ENCODE peak calls at places on chromosomes 4 and X, in seven cellular contexts. S is effector memory CD4-positive, alpha-beta T cell; F is spleen; Y is GM23248; O is PC-3; L is left ventricle myocardium inferior; W is CD8-positive, alpha-beta memory T cell. C is an unnamed sample. For H3K9me3 and H3K4me1, the result is how much of the 10 kb centered on the place peaks cover.

GRCh38 chr4:74258949-74259348 is 49.3 kb upstream of the EPGN start:
- DNase-seq in S (no peak), Y (no peak), W (no peak), F (no peak), O (peak), L (peak), C (no peak)

GRCh38 chr4:164169591-164169990 is 584.3 kb upstream of the SMIM31 start:
- DNase-seq in S (no peak), L (no peak), Y (no peak), O (peak), W (no peak), F (no peak), C (no peak)

GRCh38 chrX:47539860-47540259 is 21.1 kb upstream of the ARAF start:
- DNase-seq in L (no peak), Y (peak), S (no peak), F (no peak), W (no peak), O (no peak), C (no peak)

GRCh38 chr4:73853246-73853704 is at the start of gene PF4V1:
- DNase-seq in Y (peak), S (no peak), L (no peak), W (no peak), F (peak), O (no peak), C (peak)

GRCh38 chrX:110315541-110315940 is 2.3 kb downstream of the AMMECR1 start:
- DNase-seq in L (no peak), W (no peak), S (no peak), O (no peak), Y (peak), F (no peak), C (no peak)

GRCh38 chr4:153661215-153661822 is 22.8 kb upstream of the TLR2 start:
- DNase-seq in O (no peak), S (no peak), F (no peak), Y (peak), W (no peak), L (no peak), C (no peak)

GRCh38 chrX:49761481-49761880 is 65.7 kb upstream of the PAGE1 start:
- DNase-seq in Y (peak), F (no peak), L (no peak), O (peak), S (no peak), W (no peak), C (no peak)

GRCh38 chr4:28654618-28655017 is 1794.0 kb downstream of the STIM2 start:
- DNase-seq in F (no peak), W (no peak), Y (no peak), O (peak), S (no peak), L (no peak), C (no peak)

GRCh38 chr4:99404595-99405287 is 30.4 kb downstream of the ADH7 start:
- DNase-seq in W (no peak), L (no peak), Y (peak), O (peak), F (no peak), S (no peak), C (no peak)

GRCh38 chr4:183959349-183959748 is 54.2 kb downstream of the STOX2 start:
- DNase-seq in S (no peak), O (no peak), F (no peak), Y (no peak), W (no peak), L (no peak), C (no peak)

GRCh38 chrX:41275661-41276609 is 58.0 kb upstream of the DDX3X start:
- DNase-seq in S (peak), L (peak), W (no peak), O (peak), Y (peak), F (peak), C (peak)

GRCh38 chrX:70133303-70134115 is at the start of gene IGBP1:
- DNase-seq in S (peak), W (peak), Y (peak), O (peak), F (peak), L (peak), C (peak)

GRCh38 chrX:124406294-124407013 is 60.1 kb downstream of the SH2D1A start:
- DNase-seq in O (peak), L (no peak), F (no peak), Y (peak), W (peak), S (no peak), C (no peak)

GRCh38 chr4:83208776-83209365 is 75.7 kb downstream of the COQ2 start:
- DNase-seq in W (no peak), S (no peak), F (no peak), O (no peak), L (no peak), Y (peak), C (no peak)

GRCh38 chr4:171875291-171875690 is 62.1 kb downstream of the GALNTL6 start:
- DNase-seq in L (no peak), F (no peak), O (no peak), W (no peak), S (no peak), Y (no peak), C (no peak)

GRCh38 chr4:168319486-168320019 is 1.0 kb upstream of the DDX60 start:
- DNase-seq in F (no peak), L (no peak), Y (no peak), W (no peak), S (no peak), O (no peak), C (no peak)
- H3K9me3 ChIP-seq in F (under half), L (under half), Y (under half), W (under half), S (under half), O (under half), C (under half)

GRCh38 chr4:38565271-38566199 is 98.5 kb upstream of the KLF3 start:
- DNase-seq in O (peak), S (no peak), W (no peak), Y (peak), L (peak), F (no peak), C (no peak)
- H3K27ac ChIP-seq in O (peak), S (no peak), W (no peak), Y (no peak), L (peak), F (no peak), C (no peak)

GRCh38 chrX:154728791-154729190 is 22.1 kb downstream of the GAB3 start:
- DNase-seq in S (no peak), L (no peak), F (no peak), W (no peak), Y (no peak), O (no peak), C (no peak)

GRCh38 chrX:154731203-154731602 is 19.7 kb downstream of the GAB3 start:
- DNase-seq in F (no peak), O (no peak), L (no peak), W (peak), S (no peak), Y (no peak), C (no peak)

GRCh38 chrX:154731881-154732280 is 19.0 kb downstream of the GAB3 start:
- DNase-seq in S (no peak), L (no peak), F (no peak), W (no peak), O (peak), Y (peak), C (no peak)

GRCh38 chrX:154729439-154729838 is 21.4 kb downstream of the GAB3 start:
- DNase-seq in Y (peak), L (no peak), S (no peak), W (no peak), O (no peak), F (no peak), C (no peak)

GRCh38 chrX:154730271-154730883 is 20.5 kb downstream of the GAB3 start:
- DNase-seq in F (no peak), L (peak), W (no peak), S (no peak), O (peak), Y (peak), C (peak)
- H3K4me1 ChIP-seq in F (under half), L (half or more), W (half or more), S (under half), O (half or more), Y (half or more), C (half or more)

GRCh38 chrX:53587795-53588194 is 98.7 kb downstream of the HUWE1 start:
- DNase-seq in Y (peak), O (no peak), F (no peak), S (no peak), W (no peak), L (no peak), C (no peak)

GRCh38 chrX:53583571-53583970 is 102.9 kb downstream of the HUWE1 start:
- DNase-seq in O (no peak), W (no peak), L (no peak), Y (no peak), F (no peak), S (no peak), C (no peak)

GRCh38 chrX:53580742-53581504 is 105.6 kb downstream of the HUWE1 start:
- DNase-seq in S (no peak), O (no peak), W (no peak), L (peak), F (no peak), Y (no peak), C (no peak)

GRCh38 chrX:53584891-53585290 is 101.6 kb downstream of the HUWE1 start:
- DNase-seq in L (no peak), W (no peak), O (no peak), S (no peak), F (no peak), Y (no peak), C (no peak)
- H3K9me3 ChIP-seq in L (under half), W (under half), O (under half), S (under half), F (under half), Y (under half), C (under half)

DNA sequence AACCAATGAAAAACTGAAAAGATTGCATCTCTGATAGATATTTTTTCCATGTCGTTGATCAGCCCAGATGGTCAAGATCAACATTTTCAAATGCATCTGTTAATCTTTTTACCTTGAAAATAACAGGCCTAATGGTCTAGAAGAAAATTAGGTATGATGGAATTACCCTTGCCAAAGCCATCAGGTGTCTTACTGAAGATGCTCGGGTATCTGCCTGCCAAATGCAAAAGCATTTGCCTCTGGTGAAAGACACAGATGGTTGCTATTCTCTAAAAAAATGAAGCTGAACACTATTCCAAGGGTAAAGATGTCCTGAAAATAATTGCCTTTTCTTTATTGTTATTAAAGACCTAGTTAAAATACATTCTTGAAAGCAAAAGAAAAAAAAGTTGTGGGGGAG is 126.0 kb downstream of the FNIP2 start:
- DNase-seq in Y (no peak), L (no peak), F (no peak), O (no peak), S (no peak), W (no peak), C (no peak)
- H3K27ac ChIP-seq in Y (no peak), L (no peak), F (no peak), O (no peak), S (no peak), W (no peak), C (no peak)

DNA sequence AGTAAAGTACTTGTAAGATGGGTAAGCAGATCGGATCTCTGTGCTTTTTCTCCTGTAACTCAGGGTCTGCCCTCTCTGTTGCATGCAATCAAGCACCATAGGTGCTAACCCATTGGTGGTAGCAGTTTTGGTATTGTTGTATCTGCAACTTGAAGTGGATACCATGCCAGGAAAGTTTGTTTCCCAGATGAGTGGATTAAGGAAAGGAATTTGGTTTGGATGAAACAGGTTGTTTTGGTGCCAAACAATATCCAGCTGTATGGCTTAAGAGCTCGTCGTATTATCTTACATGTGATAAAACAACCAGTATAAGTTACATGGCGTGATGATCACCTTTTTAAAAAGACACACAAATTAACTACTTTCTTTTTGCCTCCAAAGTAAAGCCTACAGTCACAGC is 280.9 kb upstream of the TENM3 start:
- DNase-seq in Y (no peak), F (no peak), L (no peak), S (no peak), O (no peak), W (no peak), C (no peak)
- H3K4me1 ChIP-seq in Y (under half), F (under half), L (under half), S (under half), O (under half), W (under half), C (under half)

GRCh38 chrX:149374751-149375150 is 130.4 kb downstream of the IDS start:
- DNase-seq in O (peak), Y (no peak), F (no peak), W (no peak), L (no peak), S (no peak), C (no peak)
- H3K9me3 ChIP-seq in O (under half), Y (under half), F (under half), W (under half), L (under half), S (under half), C (under half)

DNA sequence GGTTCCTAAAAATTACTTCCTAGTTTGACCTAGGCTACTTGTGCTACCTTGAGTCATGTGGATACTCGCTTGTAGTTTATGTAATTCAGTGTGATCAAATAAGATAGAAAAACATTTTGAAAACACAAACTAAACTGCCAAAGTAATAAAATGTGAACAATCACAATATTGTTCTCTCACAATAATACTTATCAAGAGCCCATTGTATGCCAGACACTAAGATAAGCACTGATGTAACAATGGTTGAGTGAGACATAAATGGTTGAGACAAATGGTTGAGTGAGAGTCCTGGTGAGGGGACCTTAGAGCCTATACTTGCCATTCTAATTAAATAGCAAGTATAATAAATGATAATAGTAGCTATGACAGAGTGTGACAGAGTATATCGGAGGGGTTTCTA is 41.7 kb downstream of the RFC1 start:
- DNase-seq in Y (no peak), L (no peak), W (no peak), F (no peak), S (no peak), O (no peak), C (no peak)
- H3K27ac ChIP-seq in Y (no peak), L (no peak), W (no peak), F (no peak), S (no peak), O (no peak), C (no peak)

DNA sequence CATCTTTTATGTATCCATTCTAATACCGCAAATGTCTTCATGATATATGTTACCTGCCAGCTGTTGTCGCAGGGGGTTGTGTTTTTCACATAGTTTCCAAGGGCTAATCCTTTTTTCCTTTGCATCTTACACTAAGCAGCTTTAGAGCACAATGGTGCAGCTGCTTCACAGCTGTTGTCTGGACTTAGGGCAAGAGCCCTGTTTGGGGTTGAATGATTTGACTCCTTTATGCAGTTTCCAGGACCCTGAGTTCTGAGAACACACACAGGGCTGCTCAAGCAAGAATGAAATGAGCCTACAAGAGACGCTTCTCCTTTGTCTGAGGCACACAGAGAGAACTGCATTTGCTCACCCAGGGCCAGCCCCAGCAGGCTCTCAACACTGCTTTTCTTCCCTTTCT is 20.2 kb downstream of the CCNG2 start:
- DNase-seq in S (no peak), O (no peak), L (no peak), Y (no peak), W (no peak), F (no peak), C (no peak)
- H3K4me1 ChIP-seq in S (under half), O (under half), L (under half), Y (under half), W (under half), F (under half), C (under half)

C was measured in lower lobe of right lung.